ENCODE peak calls at places on chromosomes 2 and 18, in six cellular contexts. I is OCI-LY7, O is hepatocyte, J is PC-3, K is neural progenitor cell, U is HCT116. A is an unnamed sample.

GRCh38 chr2:230326453-230327417 is at the start of gene SP140L:
- DNase-seq in O (peak), U (peak), K (no peak), I (peak), J (peak), A (peak)

GRCh38 chr2:200748779-200749178 is 62.9 kb upstream of the BZW1 start:
- DNase-seq in O (no peak), I (no peak), U (no peak), J (peak), K (no peak), A (no peak)

GRCh38 chr2:218259099-218259921 is 1.5 kb upstream of the GPBAR1 start:
- DNase-seq in U (no peak), I (no peak), O (peak), J (no peak), K (no peak), A (peak)

GRCh38 chr18:43826215-43826614 is 548.9 kb upstream of the SYT4 start:
- DNase-seq in J (no peak), K (no peak), U (no peak), I (no peak), O (no peak), A (no peak)

GRCh38 chr18:35324926-35325655 is 19.1 kb downstream of the ZNF24 start:
- DNase-seq in U (no peak), O (no peak), J (no peak), I (no peak), K (peak), A (peak)

GRCh38 chr2:55581875-55582547 is 35.4 kb downstream of the PPP4R3B start:
- DNase-seq in I (no peak), K (no peak), O (no peak), J (no peak), U (no peak), A (peak)

GRCh38 chr2:180291060-180291459 is 284.0 kb upstream of the CWC22 start:
- DNase-seq in I (no peak), J (peak), U (peak), O (no peak), K (no peak), A (peak)

GRCh38 chr18:63320690-63321265 is 1.2 kb upstream of the BCL2 start:
- DNase-seq in K (peak), O (peak), I (peak), J (peak), U (no peak), A (no peak)

GRCh38 chr2:45820048-45820447 is 168.6 kb downstream of the PRKCE start:
- DNase-seq in K (no peak), U (no peak), J (no peak), I (no peak), O (no peak), A (no peak)

GRCh38 chr2:217858519-217859466 is 144.0 kb downstream of the TNS1 start:
- DNase-seq in O (peak), K (peak), J (no peak), I (no peak), U (no peak), A (peak)

GRCh38 chr2:27379840-27380625 is 501 bp downstream of the ZNF513 start:
- DNase-seq in U (no peak), O (peak), K (no peak), I (peak), J (peak), A (peak)

GRCh38 chr2:32553829-32554432 is 73.9 kb upstream of the TTC27 start:
- DNase-seq in O (peak), J (peak), U (peak), I (peak), K (peak), A (peak)

GRCh38 chr2:71727562-71727961 is 274.2 kb downstream of the DYSF start:
- DNase-seq in O (no peak), I (no peak), K (no peak), U (no peak), J (peak), A (peak)

GRCh38 chr2:189308056-189308790 is 128.7 kb upstream of the COL5A2 start:
- DNase-seq in J (no peak), U (no peak), K (no peak), I (no peak), O (no peak), A (no peak)

GRCh38 chr18:59268722-59269562 is 4.3 kb downstream of the RAX start:
- DNase-seq in U (no peak), O (peak), J (peak), K (peak), I (no peak), A (peak)

GRCh38 chr2:195049372-195050031 is 607.5 kb upstream of the SLC39A10 start:
- DNase-seq in I (no peak), U (no peak), J (peak), K (no peak), O (no peak), A (peak)

GRCh38 chr2:129058981-129059380 is 740.3 kb upstream of the HS6ST1 start:
- DNase-seq in O (no peak), J (no peak), I (no peak), U (no peak), K (no peak), A (no peak)

GRCh38 chr2:12642332-12642731 is 74.4 kb upstream of the TRIB2 start:
- DNase-seq in O (peak), U (no peak), J (peak), K (no peak), I (no peak), A (no peak)

GRCh38 chr2:180614776-180615175 is 365.6 kb upstream of the UBE2E3 start:
- DNase-seq in J (no peak), O (no peak), I (no peak), U (no peak), K (no peak), A (no peak)

GRCh38 chr2:60565472-60565871 is 12.0 kb upstream of the BCL11A start:
- DNase-seq in I (peak), U (peak), J (peak), K (peak), O (peak), A (peak)

GRCh38 chr2:86185517-86186212 is 9.6 kb downstream of the IMMT start:
- DNase-seq in O (no peak), I (peak), K (no peak), U (no peak), J (no peak), A (no peak)

GRCh38 chr2:196275646-196276352 is 104.4 kb upstream of the STK17B start:
- DNase-seq in K (no peak), O (peak), J (peak), U (no peak), I (peak), A (peak)
- H3K4me2 ChIP-seq in K (no peak), O (peak), J (peak), U (no peak), I (peak), A (peak)

GRCh38 chr2:64727843-64728463 is 74.2 kb upstream of the SERTAD2 start:
- DNase-seq in U (no peak), I (peak), J (no peak), O (no peak), K (peak), A (no peak)
- TF ChIP-seq EZH2phosphoT487 in U (no peak), I (no peak), J (no peak), O (no peak), K (no peak), A (no peak)

GRCh38 chr2:120354935-120355845 is 9.3 kb downstream of the INHBB start:
- DNase-seq in J (no peak), K (no peak), U (no peak), O (no peak), I (no peak), A (no peak)
- H3K4me2 ChIP-seq in J (no peak), K (no peak), U (no peak), O (no peak), I (no peak), A (no peak)

GRCh38 chr2:239543696-239544095 is 142.9 kb upstream of the HDAC4 start:
- DNase-seq in J (no peak), O (no peak), I (no peak), U (no peak), K (no peak), A (no peak)
- TF ChIP-seq EZH2phosphoT487 in J (no peak), O (no peak), I (no peak), U (no peak), K (no peak), A (no peak)

GRCh38 chr2:37800176-37800835 is 124.8 kb upstream of the RMDN2 start:
- DNase-seq in O (no peak), J (peak), U (no peak), I (no peak), K (no peak), A (no peak)
- H3K4me2 ChIP-seq in O (no peak), J (peak), U (no peak), I (no peak), K (no peak), A (peak)

DNA sequence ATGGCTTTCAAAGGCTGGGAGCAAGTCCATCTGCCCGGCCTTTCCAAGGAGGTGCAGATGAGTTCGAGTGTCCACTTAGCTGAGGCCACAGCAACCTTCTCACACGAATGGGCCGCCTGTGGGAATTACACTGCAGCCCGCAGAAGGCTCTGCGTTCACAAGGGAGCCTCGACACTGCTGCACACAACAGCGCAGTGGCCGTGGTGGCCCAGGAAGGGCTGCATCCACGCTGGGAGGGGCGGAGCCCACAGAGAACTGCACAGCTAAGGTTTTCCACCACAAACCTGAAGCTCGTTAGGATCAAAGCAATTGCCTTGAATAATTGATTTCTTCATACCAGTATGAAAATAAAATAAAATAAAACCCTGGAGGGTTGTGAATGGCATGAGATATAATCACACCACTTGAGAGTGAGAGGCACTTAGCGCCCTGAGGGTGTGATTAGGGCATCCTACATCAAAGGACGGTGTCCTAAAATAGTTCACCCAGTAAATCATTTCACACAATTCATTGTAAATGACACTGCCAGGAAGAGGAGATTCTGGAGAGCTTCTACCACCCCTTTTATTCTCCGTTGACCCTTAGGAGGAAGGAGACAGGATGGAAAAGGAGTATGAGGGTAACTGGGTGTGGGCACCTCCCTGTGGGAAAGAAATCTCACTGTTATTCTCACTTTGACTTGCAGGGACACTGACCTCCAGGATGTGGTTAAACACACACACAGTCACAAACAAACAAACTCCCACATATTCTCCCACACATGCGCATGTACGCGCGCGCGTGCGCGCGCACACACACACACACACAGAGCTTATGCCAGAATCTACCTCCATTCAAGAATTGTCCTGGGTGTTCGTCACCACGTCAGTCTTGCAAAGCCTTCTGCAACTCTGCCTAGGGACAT is 256.6 kb upstream of the ID2 start:
- DNase-seq in J (no peak), U (no peak), I (no peak), O (no peak), K (no peak), A (no peak)
- TF ChIP-seq EZH2phosphoT487 in J (no peak), U (no peak), I (no peak), O (no peak), K (no peak), A (no peak)

A was measured in GM23248.